ENCODE peak calls at places on chromosomes 5 and 9, in nine cellular contexts. One of them, this sample, is unnamed. For H3K36me3, the result is how much of the 10 kb centered on the place peaks cover.

GRCh38 chr9:133619791-133620190 is 10.6 kb upstream of the FAM163B start:
- DNase-seq in tibial artery: no peak
- DNase-seq in GM23248: no peak
- DNase-seq in bronchial epithelial cell: no peak
- DNase-seq in naive thymus-derived CD4-positive, alpha-beta T cell: peak
- DNase-seq in tibial nerve: no peak
- DNase-seq in neuronal stem cell: no peak
- DNase-seq in Panc1: no peak
- DNase-seq in uterus: no peak
- DNase-seq in this sample: no peak

GRCh38 chr5:54263447-54263846 is 46.9 kb downstream of the ARL15 start:
- DNase-seq in tibial artery: no peak
- DNase-seq in GM23248: no peak
- DNase-seq in bronchial epithelial cell: no peak
- DNase-seq in naive thymus-derived CD4-positive, alpha-beta T cell: no peak
- DNase-seq in tibial nerve: no peak
- DNase-seq in neuronal stem cell: no peak
- DNase-seq in Panc1: no peak
- DNase-seq in uterus: no peak
- DNase-seq in this sample: peak

GRCh38 chr5:102582706-102583105 is 83.9 kb upstream of the SLCO6A1 start:
- DNase-seq in tibial artery: no peak
- DNase-seq in GM23248: peak
- DNase-seq in bronchial epithelial cell: no peak
- DNase-seq in naive thymus-derived CD4-positive, alpha-beta T cell: no peak
- DNase-seq in tibial nerve: no peak
- DNase-seq in neuronal stem cell: no peak
- DNase-seq in Panc1: no peak
- DNase-seq in uterus: no peak
- DNase-seq in this sample: no peak

GRCh38 chr5:137201876-137202275 is 297.2 kb downstream of the SPOCK1 start:
- DNase-seq in tibial artery: no peak
- DNase-seq in GM23248: peak
- DNase-seq in bronchial epithelial cell: peak
- DNase-seq in naive thymus-derived CD4-positive, alpha-beta T cell: no peak
- DNase-seq in tibial nerve: no peak
- DNase-seq in neuronal stem cell: no peak
- DNase-seq in Panc1: no peak
- DNase-seq in uterus: peak
- DNase-seq in this sample: peak

GRCh38 chr5:30197662-30198061 is 995.8 kb upstream of the CDH6 start:
- DNase-seq in tibial artery: no peak
- DNase-seq in GM23248: no peak
- DNase-seq in bronchial epithelial cell: no peak
- DNase-seq in naive thymus-derived CD4-positive, alpha-beta T cell: no peak
- DNase-seq in tibial nerve: no peak
- DNase-seq in neuronal stem cell: no peak
- DNase-seq in Panc1: no peak
- DNase-seq in uterus: no peak
- DNase-seq in this sample: no peak

GRCh38 chr5:115372121-115372520 is 75.7 kb upstream of the CCDC112 start:
- DNase-seq in tibial artery: no peak
- DNase-seq in GM23248: peak
- DNase-seq in bronchial epithelial cell: peak
- DNase-seq in naive thymus-derived CD4-positive, alpha-beta T cell: no peak
- DNase-seq in tibial nerve: no peak
- DNase-seq in neuronal stem cell: no peak
- DNase-seq in Panc1: no peak
- DNase-seq in uterus: no peak
- DNase-seq in this sample: peak

GRCh38 chr5:142175039-142175438 is 66.5 kb downstream of the NDFIP1 start:
- DNase-seq in tibial artery: peak
- DNase-seq in GM23248: no peak
- DNase-seq in bronchial epithelial cell: no peak
- DNase-seq in naive thymus-derived CD4-positive, alpha-beta T cell: no peak
- DNase-seq in tibial nerve: no peak
- DNase-seq in neuronal stem cell: no peak
- DNase-seq in Panc1: no peak
- DNase-seq in uterus: no peak
- DNase-seq in this sample: no peak

GRCh38 chr9:20382460-20383071 is 239.7 kb downstream of the MLLT3 start:
- DNase-seq in tibial artery: no peak
- DNase-seq in GM23248: no peak
- DNase-seq in bronchial epithelial cell: peak
- DNase-seq in naive thymus-derived CD4-positive, alpha-beta T cell: no peak
- DNase-seq in tibial nerve: no peak
- DNase-seq in neuronal stem cell: no peak
- DNase-seq in Panc1: no peak
- DNase-seq in uterus: no peak
- DNase-seq in this sample: no peak

GRCh38 chr5:78509884-78510769 is 138.4 kb downstream of the LHFPL2 start:
- DNase-seq in tibial artery: peak
- DNase-seq in GM23248: peak
- DNase-seq in bronchial epithelial cell: no peak
- DNase-seq in naive thymus-derived CD4-positive, alpha-beta T cell: peak
- DNase-seq in tibial nerve: no peak
- DNase-seq in neuronal stem cell: no peak
- DNase-seq in Panc1: no peak
- DNase-seq in uterus: peak
- DNase-seq in this sample: no peak

DNA sequence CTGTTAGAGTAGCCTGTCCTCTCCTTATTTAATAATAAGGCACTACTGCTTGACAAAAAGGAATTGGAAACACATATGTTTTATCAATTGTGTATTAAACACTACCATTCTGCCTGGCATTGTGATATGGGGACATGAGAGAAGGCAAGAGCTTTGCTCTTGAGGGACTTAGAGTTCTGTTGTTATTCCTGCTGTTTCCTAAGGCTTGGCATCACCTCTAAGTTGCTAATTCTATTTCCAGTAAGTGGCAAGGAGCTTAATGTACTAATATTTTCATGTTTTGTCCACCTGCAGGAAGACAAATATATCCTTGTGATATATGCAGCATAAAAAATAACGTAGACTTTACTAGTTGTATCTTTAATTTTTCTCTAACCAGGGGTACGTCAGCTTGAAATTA is 12.6 kb downstream of the HMGCR start:
- DNase-seq in tibial artery: no peak
- DNase-seq in GM23248: no peak
- DNase-seq in bronchial epithelial cell: no peak
- DNase-seq in naive thymus-derived CD4-positive, alpha-beta T cell: no peak
- DNase-seq in tibial nerve: no peak
- DNase-seq in neuronal stem cell: no peak
- DNase-seq in Panc1: no peak
- DNase-seq in uterus: no peak
- DNase-seq in this sample: no peak
- H3K36me3 ChIP-seq in tibial artery: half or more
- H3K36me3 ChIP-seq in GM23248: half or more
- H3K36me3 ChIP-seq in bronchial epithelial cell: under half
- H3K36me3 ChIP-seq in naive thymus-derived CD4-positive, alpha-beta T cell: under half
- H3K36me3 ChIP-seq in tibial nerve: under half
- H3K36me3 ChIP-seq in neuronal stem cell: half or more
- H3K36me3 ChIP-seq in Panc1: half or more
- H3K36me3 ChIP-seq in uterus: under half
- H3K36me3 ChIP-seq in this sample: half or more

GRCh38 chr5:170277953-170278352 is 19.6 kb downstream of the LCP2 start:
- DNase-seq in tibial artery: no peak
- DNase-seq in GM23248: no peak
- DNase-seq in bronchial epithelial cell: no peak
- DNase-seq in naive thymus-derived CD4-positive, alpha-beta T cell: no peak
- DNase-seq in tibial nerve: no peak
- DNase-seq in neuronal stem cell: no peak
- DNase-seq in Panc1: no peak
- DNase-seq in uterus: no peak
- DNase-seq in this sample: no peak
- H3K4me3 ChIP-seq in tibial artery: no peak
- H3K4me3 ChIP-seq in GM23248: no peak
- H3K4me3 ChIP-seq in bronchial epithelial cell: no peak
- H3K4me3 ChIP-seq in naive thymus-derived CD4-positive, alpha-beta T cell: peak
- H3K4me3 ChIP-seq in tibial nerve: no peak
- H3K4me3 ChIP-seq in neuronal stem cell: no peak
- H3K4me3 ChIP-seq in Panc1: no peak
- H3K4me3 ChIP-seq in uterus: no peak
- H3K4me3 ChIP-seq in this sample: no peak

GRCh38 chr9:135484460-135485277 is 5.1 kb downstream of the PPP1R26 start:
- DNase-seq in tibial artery: no peak
- DNase-seq in GM23248: no peak
- DNase-seq in bronchial epithelial cell: no peak
- DNase-seq in naive thymus-derived CD4-positive, alpha-beta T cell: no peak
- DNase-seq in tibial nerve: no peak
- DNase-seq in neuronal stem cell: no peak
- DNase-seq in Panc1: no peak
- DNase-seq in uterus: no peak
- DNase-seq in this sample: no peak

GRCh38 chr9:135485385-135485784 is 5.8 kb downstream of the PPP1R26 start:
- DNase-seq in tibial artery: no peak
- DNase-seq in GM23248: no peak
- DNase-seq in bronchial epithelial cell: no peak
- DNase-seq in naive thymus-derived CD4-positive, alpha-beta T cell: no peak
- DNase-seq in tibial nerve: no peak
- DNase-seq in neuronal stem cell: no peak
- DNase-seq in Panc1: no peak
- DNase-seq in uterus: no peak
- DNase-seq in this sample: no peak

GRCh38 chr9:135486267-135487065 is 6.9 kb downstream of the PPP1R26 start:
- DNase-seq in tibial artery: no peak
- DNase-seq in GM23248: no peak
- DNase-seq in bronchial epithelial cell: no peak
- DNase-seq in naive thymus-derived CD4-positive, alpha-beta T cell: no peak
- DNase-seq in tibial nerve: no peak
- DNase-seq in neuronal stem cell: no peak
- DNase-seq in Panc1: no peak
- DNase-seq in uterus: no peak
- DNase-seq in this sample: no peak

GRCh38 chr9:135487281-135488012 is 7.9 kb downstream of the PPP1R26 start:
- DNase-seq in tibial artery: no peak
- DNase-seq in GM23248: no peak
- DNase-seq in bronchial epithelial cell: no peak
- DNase-seq in naive thymus-derived CD4-positive, alpha-beta T cell: no peak
- DNase-seq in tibial nerve: no peak
- DNase-seq in neuronal stem cell: no peak
- DNase-seq in Panc1: no peak
- DNase-seq in uterus: no peak
- DNase-seq in this sample: no peak

GRCh38 chr9:135485832-135486231 is 6.2 kb downstream of the PPP1R26 start:
- DNase-seq in tibial artery: no peak
- DNase-seq in GM23248: no peak
- DNase-seq in bronchial epithelial cell: no peak
- DNase-seq in naive thymus-derived CD4-positive, alpha-beta T cell: no peak
- DNase-seq in tibial nerve: no peak
- DNase-seq in neuronal stem cell: no peak
- DNase-seq in Panc1: no peak
- DNase-seq in uterus: no peak
- DNase-seq in this sample: no peak
- H3K36me3 ChIP-seq in tibial artery: half or more
- H3K36me3 ChIP-seq in GM23248: under half
- H3K36me3 ChIP-seq in bronchial epithelial cell: under half
- H3K36me3 ChIP-seq in naive thymus-derived CD4-positive, alpha-beta T cell: under half
- H3K36me3 ChIP-seq in tibial nerve: under half
- H3K36me3 ChIP-seq in neuronal stem cell: half or more
- H3K36me3 ChIP-seq in Panc1: under half
- H3K36me3 ChIP-seq in uterus: under half
- H3K36me3 ChIP-seq in this sample: under half

DNA sequence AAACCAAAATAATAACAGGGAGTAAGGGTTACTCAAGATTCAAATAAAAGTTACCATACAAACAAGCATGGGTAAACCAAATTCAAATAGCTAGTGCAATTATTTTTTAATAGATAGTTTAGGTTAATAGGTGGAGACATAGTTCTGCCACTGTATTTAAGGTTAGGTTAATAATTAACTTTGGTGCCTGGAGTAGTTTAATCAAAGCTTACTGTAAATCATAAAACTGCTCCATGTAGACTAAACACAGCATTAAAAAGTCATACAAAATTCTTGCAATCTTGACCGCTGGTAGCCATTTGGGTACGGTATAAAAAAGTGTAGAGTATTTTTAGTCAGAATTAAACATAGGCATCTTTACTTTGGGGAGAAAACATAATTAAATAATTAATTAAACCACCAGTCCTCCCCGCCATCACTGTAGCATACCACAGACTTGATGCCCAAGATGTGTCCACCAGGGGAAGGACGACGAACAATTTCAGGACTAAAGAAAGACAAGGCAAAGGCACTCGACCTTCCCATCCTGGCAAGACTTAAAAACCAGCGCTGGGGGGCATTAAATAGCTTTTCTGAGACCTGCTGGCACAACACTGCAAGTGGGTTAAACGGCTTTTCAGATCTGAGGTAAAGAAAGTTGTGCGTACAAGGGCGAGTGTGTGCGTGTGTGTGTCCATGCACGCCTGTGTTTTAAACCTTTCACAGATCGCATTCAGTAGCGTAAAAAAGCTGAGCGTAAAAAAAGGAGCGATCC is 2.9 kb downstream of the SEMA6A start:
- DNase-seq in tibial artery: no peak
- DNase-seq in GM23248: no peak
- DNase-seq in bronchial epithelial cell: no peak
- DNase-seq in naive thymus-derived CD4-positive, alpha-beta T cell: no peak
- DNase-seq in tibial nerve: no peak
- DNase-seq in neuronal stem cell: no peak
- DNase-seq in Panc1: no peak
- DNase-seq in uterus: no peak
- DNase-seq in this sample: no peak
- H3K4me3 ChIP-seq in tibial artery: peak
- H3K4me3 ChIP-seq in GM23248: no peak
- H3K4me3 ChIP-seq in bronchial epithelial cell: no peak
- H3K4me3 ChIP-seq in naive thymus-derived CD4-positive, alpha-beta T cell: no peak
- H3K4me3 ChIP-seq in tibial nerve: peak
- H3K4me3 ChIP-seq in neuronal stem cell: peak
- H3K4me3 ChIP-seq in Panc1: peak
- H3K4me3 ChIP-seq in uterus: peak
- H3K4me3 ChIP-seq in this sample: no peak

GRCh38 chr9:134824583-134824982 is 56.0 kb upstream of the FCN2 start:
- DNase-seq in tibial artery: no peak
- DNase-seq in GM23248: no peak
- DNase-seq in bronchial epithelial cell: no peak
- DNase-seq in naive thymus-derived CD4-positive, alpha-beta T cell: no peak
- DNase-seq in tibial nerve: no peak
- DNase-seq in neuronal stem cell: no peak
- DNase-seq in Panc1: no peak
- DNase-seq in uterus: no peak
- DNase-seq in this sample: no peak
- H3K36me3 ChIP-seq in tibial artery: half or more
- H3K36me3 ChIP-seq in GM23248: half or more
- H3K36me3 ChIP-seq in bronchial epithelial cell: under half
- H3K36me3 ChIP-seq in naive thymus-derived CD4-positive, alpha-beta T cell: under half
- H3K36me3 ChIP-seq in tibial nerve: under half
- H3K36me3 ChIP-seq in neuronal stem cell: under half
- H3K36me3 ChIP-seq in Panc1: under half
- H3K36me3 ChIP-seq in uterus: under half
- H3K36me3 ChIP-seq in this sample: under half